ENCODE peak calls at places on chromosome 10, in four cellular contexts. V, G, A and M are unnamed samples. For H3K4me1 and H3K27me3, the result is how much of the 10 kb centered on the place peaks cover.

GRCh38 chr10:125101049-125101448 is 59.3 kb downstream of the CTBP2 start:
- DNase-seq in G (no peak), V (no peak), A (no peak), M (peak)

GRCh38 chr10:32971536-32972091 is 13.6 kb upstream of the ITGB1 start:
- DNase-seq in G (no peak), A (no peak), V (peak), M (no peak)

GRCh38 chr10:91690412-91690811 is 57.5 kb upstream of the PPP1R3C start:
- DNase-seq in A (peak), G (no peak), V (no peak), M (no peak)

GRCh38 chr10:22246680-22247391 is 29.0 kb upstream of the EBLN1 start:
- DNase-seq in G (peak), V (no peak), A (no peak), M (no peak)

GRCh38 chr10:78972160-78972946 is 96.4 kb upstream of the ZMIZ1 start:
- DNase-seq in G (peak), A (peak), V (peak), M (peak)

GRCh38 chr10:88042162-88043100 is 179.0 kb downstream of the PTEN start:
- DNase-seq in A (no peak), V (peak), G (peak), M (no peak)

GRCh38 chr10:77932016-77932715 is 5.6 kb upstream of the DLG5 start:
- DNase-seq in V (no peak), A (no peak), G (no peak), M (no peak)

GRCh38 chr10:14601872-14602725 is 172.6 kb downstream of the FAM107B start:
- DNase-seq in V (peak), G (peak), A (peak), M (no peak)

GRCh38 chr10:44981172-44982113 is 2.8 kb upstream of the DEPP1 start:
- DNase-seq in V (peak), G (peak), A (peak), M (peak)

GRCh38 chr10:47421057-47421952 is 37.2 kb upstream of the ZNF488 start:
- DNase-seq in V (no peak), G (peak), A (no peak), M (no peak)

GRCh38 chr10:69883256-69883655 is 81.5 kb downstream of the COL13A1 start:
- DNase-seq in A (peak), G (no peak), V (no peak), M (no peak)

GRCh38 chr10:124341768-124342135 is 77.0 kb downstream of the OAT start:
- DNase-seq in G (no peak), V (no peak), A (no peak), M (no peak)

GRCh38 chr10:70223728-70224127 is 9.5 kb downstream of the PPA1 start:
- DNase-seq in V (no peak), G (peak), A (no peak), M (no peak)

GRCh38 chr10:3395487-3395886 is 222.9 kb upstream of the PITRM1 start:
- DNase-seq in A (no peak), V (peak), G (no peak), M (peak)

GRCh38 chr10:12262278-12262981 is 66.4 kb downstream of the CDC123 start:
- DNase-seq in V (no peak), A (no peak), G (no peak), M (peak)

GRCh38 chr10:125017547-125018298 is 75.8 kb downstream of the ZRANB1 start:
- DNase-seq in G (no peak), V (no peak), A (no peak), M (no peak)

GRCh38 chr10:102515724-102516123 is 12.0 kb downstream of the SUFU start:
- DNase-seq in V (no peak), A (no peak), G (no peak), M (no peak)

GRCh38 chr10:52999258-52999657 is 226.7 kb upstream of the MBL2 start:
- DNase-seq in A (no peak), G (no peak), V (no peak), M (no peak)

GRCh38 chr10:42980553-42981357 is 96.1 kb upstream of the RET start:
- DNase-seq in G (no peak), A (no peak), V (no peak), M (peak)

GRCh38 chr10:118472415-118472814 is 123.0 kb downstream of the PRLHR start:
- DNase-seq in G (no peak), A (no peak), V (no peak), M (no peak)

GRCh38 chr10:121245799-121246198 is 352.4 kb downstream of the FGFR2 start:
- DNase-seq in V (no peak), G (no peak), A (no peak), M (no peak)
- H3K27ac ChIP-seq in V (no peak), G (no peak), A (no peak), M (no peak)

GRCh38 chr10:130637271-130637670 is 501.1 kb downstream of the GLRX3 start:
- DNase-seq in G (no peak), A (no peak), V (no peak), M (no peak)
- H3K4me1 ChIP-seq in G (under half), A (under half), V (under half), M (under half)

GRCh38 chr10:35641430-35642015 is 573 bp downstream of the FZD8 start:
- DNase-seq in V (no peak), A (no peak), G (peak), M (no peak)

GRCh38 chr10:35640951-35641429 is 1.1 kb downstream of the FZD8 start:
- DNase-seq in G (peak), A (peak), V (peak), M (peak)

GRCh38 chr10:35643151-35643975 is 1.3 kb upstream of the FZD8 start:
- DNase-seq in A (peak), V (peak), G (peak), M (peak)

GRCh38 chr10:35642793-35643114 is 658 bp upstream of the FZD8 start:
- DNase-seq in V (no peak), A (no peak), G (no peak), M (no peak)

GRCh38 chr10:35642023-35642792 is at the start of gene FZD8:
- DNase-seq in V (peak), A (peak), G (peak), M (peak)
- H3K27me3 ChIP-seq in V (under half), A (under half), G (under half), M (under half)

GRCh38 chr10:61565819-61566560 is 96.7 kb upstream of the CABCOCO1 start:
- DNase-seq in A (no peak), V (no peak), G (no peak), M (no peak)
- H3K27ac ChIP-seq in A (no peak), V (no peak), G (no peak), M (no peak)

GRCh38 chr10:110061687-110062086 is 53.9 kb downstream of the ADD3 start:
- DNase-seq in V (no peak), G (no peak), A (no peak), M (no peak)
- H3K4me1 ChIP-seq in V (under half), G (under half), A (under half), M (under half)

DNA sequence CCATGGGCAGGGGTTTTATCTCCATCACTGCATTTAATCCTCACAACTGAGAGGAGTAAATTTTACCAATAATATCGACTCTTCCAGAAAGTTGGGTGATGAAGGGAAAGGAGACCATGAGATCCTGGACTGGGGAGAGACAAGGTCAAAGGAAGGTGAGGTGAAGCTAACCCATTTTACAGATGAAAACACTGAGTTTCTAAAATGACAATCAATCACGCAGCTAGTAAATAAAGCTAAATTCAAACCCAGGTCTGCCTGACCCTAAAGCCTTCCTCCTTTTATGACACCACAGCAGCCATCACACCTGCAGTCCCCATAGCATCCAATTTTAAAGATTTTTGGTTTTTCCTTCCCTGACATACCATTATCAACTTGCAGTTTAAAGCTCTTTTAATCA is 64.0 kb upstream of the SLF2 start:
- DNase-seq in G (no peak), A (no peak), V (no peak), M (no peak)
- H3K27me3 ChIP-seq in G (under half), A (under half), V (under half), M (under half)

GRCh38 chr10:122498521-122498920 is 37.2 kb downstream of the HTRA1 start:
- DNase-seq in V (no peak), G (no peak), A (no peak), M (no peak)
- H3K27ac ChIP-seq in V (no peak), G (no peak), A (no peak), M (peak)

DNA sequence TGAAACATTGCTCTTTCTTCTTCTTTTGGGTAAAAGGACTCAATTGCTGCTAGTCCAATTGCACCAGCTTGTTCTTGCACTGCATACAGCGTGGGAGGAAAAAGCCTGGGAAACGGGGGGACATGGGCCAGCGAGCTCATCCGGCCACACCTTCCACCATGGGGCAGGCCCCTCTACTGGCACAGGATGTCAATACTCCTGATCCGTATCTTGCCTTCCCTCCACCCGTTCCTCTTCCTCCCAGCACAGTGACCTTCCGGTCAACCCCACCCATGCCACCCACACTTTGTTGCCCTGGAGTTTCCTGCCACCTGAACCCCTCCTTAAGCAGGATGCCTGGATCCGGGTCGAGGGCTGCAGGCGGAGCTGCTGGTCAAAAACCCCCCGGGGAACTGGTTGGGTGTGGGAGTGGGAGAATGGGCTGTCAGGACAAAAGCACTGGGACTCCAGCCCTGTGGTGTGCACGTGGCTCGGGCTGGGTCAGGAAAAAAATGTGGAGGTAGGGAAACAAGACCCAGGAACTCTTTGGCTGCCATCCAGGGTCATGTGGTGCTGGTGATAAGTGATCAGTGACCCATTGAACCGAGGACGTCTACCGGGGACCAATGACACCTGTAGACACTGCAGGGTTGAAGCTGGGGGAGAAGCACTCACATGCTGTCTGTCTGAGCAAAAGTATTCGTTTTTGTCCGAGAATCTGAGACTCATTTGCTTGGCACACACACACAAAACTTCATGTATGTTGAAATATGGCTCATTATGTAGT is 8.2 kb downstream of the IL2RA start:
- DNase-seq in V (peak), G (no peak), A (peak), M (peak)
- H3K4me1 ChIP-seq in V (under half), G (under half), A (under half), M (under half)